ENCODE peak calls at places on chromosomes 6 and 20, in nine cellular contexts. K, S, Q, Z, V, A, O, D and I are unnamed samples.

GRCh38 chr6:79079425-79080130 is 1.5 kb upstream of the PHIP start:
- DNase-seq in K (no peak), S (no peak), Q (no peak), Z (peak), V (no peak), A (peak), O (no peak), D (no peak), I (peak)

GRCh38 chr20:21615617-21616080 is 89.8 kb upstream of the PAX1 start:
- DNase-seq in K (peak), S (peak), Q (peak), Z (peak), V (peak), A (peak), O (no peak), D (peak), I (peak)

GRCh38 chr6:50832912-50833311 is 14.2 kb downstream of the TFAP2B start:
- DNase-seq in K (no peak), S (no peak), Q (no peak), Z (no peak), V (no peak), A (no peak), O (no peak), D (no peak), I (no peak)

GRCh38 chr6:14729186-14729871 is 516.5 kb upstream of the JARID2 start:
- DNase-seq in K (peak), S (no peak), Q (no peak), Z (no peak), V (no peak), A (no peak), O (no peak), D (no peak), I (no peak)

GRCh38 chr6:144718431-144718830 is 433.3 kb downstream of the UTRN start:
- DNase-seq in K (no peak), S (no peak), Q (no peak), Z (peak), V (no peak), A (no peak), O (no peak), D (no peak), I (peak)

GRCh38 chr20:3174442-3175263 is 1.3 kb upstream of the LZTS3 start:
- DNase-seq in K (no peak), S (no peak), Q (no peak), Z (peak), V (no peak), A (peak), O (no peak), D (no peak), I (peak)

GRCh38 chr6:33324139-33324538 is 6.6 kb upstream of the ZBTB22 start:
- DNase-seq in K (no peak), S (no peak), Q (no peak), Z (no peak), V (no peak), A (no peak), O (no peak), D (no peak), I (no peak)

GRCh38 chr6:149032599-149033405 is 284.7 kb upstream of the TAB2 start:
- DNase-seq in K (no peak), S (no peak), Q (peak), Z (peak), V (no peak), A (peak), O (no peak), D (peak), I (peak)

GRCh38 chr6:108168501-108168979 is 2.7 kb downstream of the NR2E1 start:
- DNase-seq in K (no peak), S (no peak), Q (peak), Z (no peak), V (no peak), A (peak), O (no peak), D (no peak), I (no peak)

GRCh38 chr6:14254505-14254904 is 136.9 kb downstream of the CD83 start:
- DNase-seq in K (no peak), S (no peak), Q (no peak), Z (no peak), V (no peak), A (no peak), O (no peak), D (no peak), I (no peak)

GRCh38 chr6:128899651-128900050 is 16.7 kb downstream of the LAMA2 start:
- DNase-seq in K (no peak), S (no peak), Q (no peak), Z (peak), V (no peak), A (peak), O (no peak), D (no peak), I (no peak)

GRCh38 chr6:165869526-165869925 is 206.5 kb upstream of the PDE10A start:
- DNase-seq in K (no peak), S (no peak), Q (no peak), Z (no peak), V (no peak), A (no peak), O (no peak), D (no peak), I (no peak)

GRCh38 chr6:99905209-99906106 is 88.6 kb downstream of the MCHR2 start:
- DNase-seq in K (peak), S (peak), Q (peak), Z (peak), V (no peak), A (peak), O (no peak), D (no peak), I (peak)

GRCh38 chr6:31940256-31940664 is 5.6 kb upstream of the CFB start:
- DNase-seq in K (no peak), S (no peak), Q (no peak), Z (peak), V (no peak), A (peak), O (peak), D (no peak), I (peak)

GRCh38 chr6:128117916-128118315 is 217.1 kb upstream of the THEMIS start:
- DNase-seq in K (no peak), S (no peak), Q (no peak), Z (no peak), V (no peak), A (no peak), O (no peak), D (no peak), I (no peak)

GRCh38 chr6:38184041-38184779 is 364.7 kb downstream of the ZFAND3 start:
- DNase-seq in K (no peak), S (no peak), Q (no peak), Z (no peak), V (no peak), A (no peak), O (no peak), D (peak), I (no peak)

GRCh38 chr6:138403324-138403800 is 661 bp upstream of the HEBP2 start:
- DNase-seq in K (no peak), S (no peak), Q (peak), Z (no peak), V (peak), A (no peak), O (peak), D (peak), I (no peak)

GRCh38 chr6:74518035-74518434 is 687.8 kb downstream of the COL12A1 start:
- DNase-seq in K (no peak), S (no peak), Q (no peak), Z (no peak), V (no peak), A (no peak), O (no peak), D (no peak), I (no peak)

GRCh38 chr20:37749620-37750403 is 56.0 kb downstream of the CTNNBL1 start:
- DNase-seq in K (no peak), S (no peak), Q (no peak), Z (no peak), V (no peak), A (no peak), O (no peak), D (no peak), I (no peak)

GRCh38 chr20:46269372-46269771 is 38.9 kb downstream of the CDH22 start:
- DNase-seq in K (no peak), S (no peak), Q (no peak), Z (no peak), V (no peak), A (no peak), O (no peak), D (no peak), I (no peak)

GRCh38 chr6:53171605-53172467 is 23.2 kb upstream of the GCM1 start:
- DNase-seq in K (peak), S (peak), Q (peak), Z (peak), V (peak), A (peak), O (peak), D (peak), I (peak)